ENCODE peak calls at places on chromosomes 7 and 10, in ten cellular contexts. W, Z, Y, N, F, P, C, T, G and A are unnamed samples.

GRCh38 chr7:101636822-101637623 is 7.9 kb upstream of the MYL10 start:
- DNase-seq in W (no peak), Z (peak), Y (no peak), N (no peak), F (no peak), P (no peak), C (no peak), T (no peak), G (no peak), A (no peak)

GRCh38 chr7:90211391-90212148 is at the start of gene STEAP2:
- DNase-seq in W (peak), Z (peak), Y (peak), N (peak), F (peak), P (peak), C (peak), T (peak), G (peak), A (peak)

GRCh38 chr10:3825244-3825643 is 40.2 kb upstream of the KLF6 start:
- DNase-seq in W (no peak), Z (peak), Y (peak), N (no peak), F (no peak), P (no peak), C (no peak), T (peak), G (no peak), A (peak)

GRCh38 chr7:7617550-7617949 is 23.0 kb upstream of the UMAD1 start:
- DNase-seq in W (no peak), Z (no peak), Y (no peak), N (no peak), F (no peak), P (no peak), C (no peak), T (no peak), G (no peak), A (peak)

GRCh38 chr10:104300736-104301292 is 31.8 kb downstream of the GSTO2 start:
- DNase-seq in W (no peak), Z (peak), Y (no peak), N (peak), F (no peak), P (no peak), C (no peak), T (peak), G (no peak), A (no peak)

GRCh38 chr10:45000138-45000763 is 472 bp upstream of the ZNF22 start:
- DNase-seq in W (no peak), Z (no peak), Y (no peak), N (peak), F (no peak), P (peak), C (peak), T (peak), G (peak), A (no peak)

GRCh38 chr10:75048669-75049098 is 62.8 kb upstream of the SAMD8 start:
- DNase-seq in W (no peak), Z (no peak), Y (no peak), N (no peak), F (no peak), P (no peak), C (peak), T (no peak), G (no peak), A (no peak)

GRCh38 chr7:53993205-53993604 is 549.0 kb upstream of the VSTM2A start:
- DNase-seq in W (no peak), Z (no peak), Y (no peak), N (no peak), F (no peak), P (no peak), C (no peak), T (no peak), G (no peak), A (no peak)

GRCh38 chr10:688621-689426 is 644 bp downstream of the DIP2C start:
- DNase-seq in W (no peak), Z (peak), Y (peak), N (no peak), F (no peak), P (no peak), C (no peak), T (peak), G (no peak), A (peak)

GRCh38 chr7:4797858-4798705 is 22.7 kb downstream of the AP5Z1 start:
- DNase-seq in W (no peak), Z (no peak), Y (peak), N (no peak), F (peak), P (peak), C (no peak), T (peak), G (peak), A (peak)
- TF ChIP-seq POLR2A in W (no peak), Z (peak), Y (no peak), N (no peak), F (no peak), P (no peak), C (no peak), T (no peak), G (no peak), A (no peak)

DNA sequence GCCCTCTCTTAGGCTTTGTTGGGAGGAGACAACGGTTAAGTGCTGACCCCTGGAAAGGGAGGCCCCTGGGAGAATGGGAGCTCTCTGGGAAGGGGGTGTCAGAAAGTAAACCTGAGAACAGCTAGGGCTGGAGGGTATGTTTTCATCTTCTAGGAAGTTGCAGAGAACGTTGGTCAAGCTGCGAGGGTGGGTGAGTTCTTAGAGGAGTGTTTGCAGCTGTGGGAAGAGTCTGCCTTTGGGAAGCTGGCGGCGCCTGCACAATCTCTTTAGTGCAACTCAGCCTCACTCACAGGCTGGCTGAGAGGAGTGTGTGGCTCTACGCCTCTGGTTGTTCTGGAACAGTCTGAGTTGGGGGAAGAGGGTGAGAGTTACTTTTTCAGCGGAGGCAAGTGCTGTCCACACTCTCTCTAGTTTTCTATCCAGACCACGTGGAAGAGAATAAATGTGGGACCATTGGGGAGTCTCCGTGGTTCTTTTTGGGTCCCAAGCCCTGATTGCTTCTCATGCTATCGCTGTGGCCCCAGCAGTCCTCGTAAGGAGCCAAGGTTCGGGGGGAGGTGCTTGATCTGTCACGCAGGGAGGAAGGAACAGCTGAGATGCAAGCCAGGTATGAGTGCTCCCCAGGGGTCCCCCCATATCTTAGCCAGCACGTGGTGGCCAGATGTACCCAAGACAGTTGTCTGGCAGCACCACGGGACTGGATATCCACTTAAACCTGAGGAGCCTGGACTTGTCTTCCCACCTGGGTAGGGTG is 237.2 kb downstream of the BUB3 start:
- DNase-seq in W (no peak), Z (no peak), Y (no peak), N (no peak), F (no peak), P (no peak), C (no peak), T (no peak), G (no peak), A (no peak)
- TF ChIP-seq POLR2A in W (no peak), Z (no peak), Y (no peak), N (no peak), F (no peak), P (no peak), C (no peak), T (no peak), G (no peak), A (no peak)

GRCh38 chr10:92405006-92405924 is 114.3 kb downstream of the MARCHF5 start:
- DNase-seq in W (no peak), Z (no peak), Y (no peak), N (no peak), F (no peak), P (no peak), C (no peak), T (no peak), G (no peak), A (no peak)
- TF ChIP-seq POLR2A in W (no peak), Z (no peak), Y (no peak), N (no peak), F (no peak), P (no peak), C (no peak), T (no peak), G (no peak), A (no peak)

GRCh38 chr10:113679463-113680171 is at the start of gene CASP7:
- DNase-seq in W (no peak), Z (peak), Y (peak), N (peak), F (peak), P (peak), C (peak), T (peak), G (peak), A (peak)
- TF ChIP-seq POLR2A in W (peak), Z (peak), Y (peak), N (no peak), F (peak), P (peak), C (peak), T (peak), G (no peak), A (no peak)

DNA sequence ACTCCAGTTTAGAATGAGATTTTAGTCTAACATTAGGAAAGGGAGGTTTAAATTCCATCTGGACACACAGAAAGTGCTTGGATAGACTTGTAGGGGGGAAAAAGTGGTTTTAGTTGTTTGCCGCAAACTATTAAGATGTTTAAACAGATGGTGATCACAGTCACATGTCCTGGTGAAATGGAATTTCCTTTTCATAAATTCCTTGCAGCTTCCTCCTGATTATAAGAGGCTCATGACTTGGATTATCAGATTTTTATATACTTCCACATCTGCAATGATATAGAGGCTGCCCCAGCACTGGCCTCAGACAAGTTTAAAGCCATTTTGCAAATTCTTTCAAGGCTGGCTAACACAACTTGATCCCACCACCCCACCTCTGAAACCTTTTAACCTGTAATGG is 106.4 kb upstream of the ARMC3 start:
- DNase-seq in W (no peak), Z (no peak), Y (no peak), N (no peak), F (no peak), P (no peak), C (no peak), T (no peak), G (no peak), A (no peak)
- TF ChIP-seq POLR2A in W (no peak), Z (no peak), Y (no peak), N (no peak), F (no peak), P (no peak), C (no peak), T (no peak), G (no peak), A (no peak)